ENCODE peak calls at places on chromosomes 1 and 21, in six cellular contexts. K is H1, A is K562, S is SK-N-SH, Y is HCT116, I is HepG2. M is an unnamed sample.

GRCh38 chr1:244100691-244101453 is 49.8 kb downstream of the ZBTB18 start:
- DNase-seq in I (no peak), S (no peak), A (no peak), Y (no peak), K (no peak), M (no peak)

GRCh38 chr1:153305682-153306081 is 7.1 kb downstream of the PGLYRP3 start:
- DNase-seq in S (no peak), A (no peak), I (no peak), Y (no peak), K (no peak), M (no peak)

GRCh38 chr1:40034869-40035268 is 5.7 kb upstream of the CAP1 start:
- DNase-seq in S (no peak), A (no peak), K (no peak), I (no peak), Y (no peak), M (no peak)

GRCh38 chr1:93015590-93015989 is 54.3 kb upstream of the DIPK1A start:
- DNase-seq in S (no peak), Y (no peak), I (no peak), K (no peak), A (no peak), M (no peak)

GRCh38 chr1:234528073-234528865 is 49.3 kb upstream of the TARBP1 start:
- DNase-seq in I (no peak), K (no peak), Y (no peak), S (no peak), A (peak), M (no peak)

GRCh38 chr1:14803002-14803789 is 204.7 kb downstream of the KAZN start:
- DNase-seq in I (no peak), S (no peak), K (no peak), A (no peak), Y (no peak), M (no peak)

GRCh38 chr1:203031467-203031866 is 5.2 kb downstream of the PPFIA4 start:
- DNase-seq in S (no peak), Y (no peak), K (no peak), A (peak), I (no peak), M (no peak)

GRCh38 chr1:54003249-54003646 is 14.7 kb downstream of the LDLRAD1 start:
- DNase-seq in S (no peak), Y (no peak), K (no peak), A (no peak), I (no peak), M (no peak)

GRCh38 chr1:30888391-30888790 is 20.2 kb downstream of the SDC3 start:
- DNase-seq in Y (no peak), I (no peak), A (peak), K (no peak), S (no peak), M (peak)

GRCh38 chr1:97721221-97721620 is 199.6 kb downstream of the DPYD start:
- DNase-seq in I (no peak), S (no peak), A (no peak), K (no peak), Y (no peak), M (no peak)

GRCh38 chr1:55554611-55555010 is 339.4 kb upstream of the USP24 start:
- DNase-seq in S (no peak), Y (no peak), A (no peak), K (no peak), I (no peak), M (no peak)

GRCh38 chr1:152940614-152941013 is 6.4 kb upstream of the SPRR5 start:
- DNase-seq in Y (no peak), I (no peak), K (no peak), S (no peak), A (no peak), M (no peak)

GRCh38 chr1:41917835-41918449 is 780 bp downstream of the HIVEP3 start:
- DNase-seq in Y (no peak), I (no peak), K (no peak), S (peak), A (no peak), M (peak)
- TF ChIP-seq JUND in Y (no peak), I (no peak), K (no peak), S (no peak), A (no peak), M (no peak)

GRCh38 chr1:60895167-60896124 is 186.9 kb upstream of the NFIA start:
- DNase-seq in I (no peak), Y (no peak), S (no peak), K (no peak), A (peak), M (no peak)

GRCh38 chr1:60890664-60891063 is 191.7 kb upstream of the NFIA start:
- DNase-seq in S (no peak), K (no peak), I (no peak), A (no peak), Y (no peak), M (no peak)

GRCh38 chr1:60893111-60893510 is 189.2 kb upstream of the NFIA start:
- DNase-seq in Y (no peak), I (no peak), S (no peak), A (no peak), K (no peak), M (no peak)

GRCh38 chr1:60894121-60894520 is 188.2 kb upstream of the NFIA start:
- DNase-seq in K (no peak), I (no peak), Y (no peak), S (no peak), A (no peak), M (no peak)

DNA sequence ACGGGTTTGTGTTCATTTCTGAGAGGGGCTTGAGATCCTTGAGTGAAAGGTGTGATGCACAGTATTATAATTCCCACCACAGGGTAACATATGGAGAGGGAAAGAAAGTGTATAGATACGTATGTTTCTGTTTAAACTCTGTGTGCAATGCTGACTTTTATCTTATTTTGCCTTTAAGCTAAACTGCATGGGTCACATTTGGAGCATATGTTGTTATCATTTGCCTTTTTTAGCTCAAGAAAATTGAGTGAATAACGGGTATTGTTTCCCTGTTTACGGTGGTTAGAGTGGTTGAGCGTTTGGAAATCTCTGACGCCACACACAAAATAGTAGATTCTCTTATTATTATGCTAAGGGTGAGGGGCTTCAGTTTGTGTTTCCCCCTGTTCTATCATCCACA is 191.0 kb upstream of the NFIA start:
- DNase-seq in A (no peak), S (no peak), I (no peak), Y (no peak), K (no peak), M (no peak)
- TF ChIP-seq JUND in A (no peak), S (no peak), I (no peak), Y (no peak), K (no peak), M (no peak)

GRCh38 chr1:164949758-164950452 is 390.9 kb downstream of the PBX1 start:
- DNase-seq in A (no peak), S (no peak), Y (no peak), I (no peak), K (no peak), M (no peak)
- TF ChIP-seq JUND in A (no peak), S (no peak), Y (no peak), I (no peak), K (no peak), M (no peak)

DNA sequence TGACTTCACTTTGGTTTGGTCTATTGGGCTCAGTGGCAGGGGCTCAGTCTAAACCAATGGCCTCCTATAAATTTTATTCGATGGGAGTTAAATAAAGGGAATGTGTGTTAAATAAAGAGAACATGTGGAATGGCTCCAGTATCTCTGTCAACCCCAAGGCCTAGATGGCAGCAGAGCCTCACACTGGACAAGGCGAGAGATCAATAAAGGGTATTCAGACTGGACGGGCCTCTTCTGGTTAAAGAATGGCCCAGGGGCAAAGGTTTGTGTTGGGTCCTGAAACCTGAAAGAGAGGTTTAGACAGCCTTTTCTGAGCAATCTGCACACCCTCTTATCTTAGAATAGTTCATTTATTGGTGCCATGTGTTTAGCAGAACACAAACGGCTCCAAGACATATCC is 34.7 kb downstream of the SH3BP5L start:
- DNase-seq in Y (no peak), S (no peak), K (no peak), A (no peak), I (peak), M (peak)
- TF ChIP-seq JUND in Y (no peak), S (no peak), K (no peak), A (no peak), I (no peak), M (no peak)

GRCh38 chr21:32415451-32415850 is 2.9 kb downstream of the EVA1C start:
- DNase-seq in I (no peak), Y (no peak), S (no peak), K (no peak), A (no peak), M (no peak)

GRCh38 chr21:32412162-32412997 is at the start of gene EVA1C:
- DNase-seq in Y (no peak), I (no peak), S (peak), A (no peak), K (no peak), M (peak)

GRCh38 chr21:32412998-32413504 is 545 bp downstream of the EVA1C start:
- DNase-seq in S (no peak), K (no peak), I (no peak), A (no peak), Y (no peak), M (no peak)

GRCh38 chr21:32414579-32415358 is 2.3 kb downstream of the EVA1C start:
- DNase-seq in Y (no peak), K (no peak), S (peak), I (no peak), A (peak), M (no peak)

DNA sequence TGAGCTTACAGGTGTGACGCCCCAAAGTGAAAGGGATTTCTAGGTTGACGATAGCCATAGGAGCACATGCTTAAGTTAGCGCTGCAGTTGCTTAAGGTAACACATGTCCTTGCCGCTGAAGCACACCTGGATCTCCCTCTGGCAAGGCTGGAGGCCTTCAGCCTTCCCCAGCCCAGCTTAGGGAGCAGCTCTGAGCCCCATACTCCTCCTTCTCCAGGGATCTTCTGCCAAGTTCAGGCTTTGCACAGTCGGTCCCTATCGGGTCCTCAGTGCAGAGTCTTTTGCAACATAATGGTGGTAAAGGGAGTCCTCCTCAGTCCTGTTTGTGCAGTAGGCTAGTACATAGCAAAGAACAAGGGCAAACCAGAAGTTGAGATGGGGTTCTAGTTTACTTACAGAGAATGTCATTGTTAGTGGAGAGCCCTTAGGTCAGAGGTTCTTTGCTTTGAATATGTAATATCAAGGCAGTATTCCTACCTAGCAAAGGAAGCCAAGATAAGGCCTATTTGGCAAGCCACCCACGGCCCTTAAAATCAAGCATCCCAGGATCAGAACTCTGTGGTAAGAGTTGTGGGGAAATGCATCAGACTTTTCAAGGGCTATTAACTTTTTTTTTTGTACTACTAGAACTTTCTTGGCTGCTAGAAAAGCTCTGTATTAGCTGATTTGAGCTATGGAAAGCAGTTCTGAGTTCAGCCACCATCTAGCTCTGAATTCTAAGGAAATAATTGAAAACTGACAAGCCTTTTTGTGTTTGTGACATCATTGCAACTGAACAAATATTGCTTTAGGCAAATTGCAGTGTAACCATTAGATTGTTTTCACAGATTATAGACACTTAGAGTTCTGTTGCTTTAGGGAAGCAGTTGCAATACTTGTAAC is 1.4 kb downstream of the EVA1C start:
- DNase-seq in I (no peak), S (no peak), Y (no peak), A (no peak), K (no peak), M (peak)
- TF ChIP-seq JUND in I (no peak), S (no peak), Y (no peak), A (no peak), K (no peak), M (no peak)